ENCODE peak calls at places on chromosomes 6 and 20, in nine cellular contexts. U is hippocampal formation, Y is anterior cingulate cortex, D is progenitor cell of endocrine pancreas, M is K562, P is keratinocyte, K is KG1, T is NAMALWA, L is fibroblast of gingiva. S is an unnamed sample.

GRCh38 chr6:148747493-148748160 is 797 bp downstream of the UST start:
- DNase-seq in D (peak; percentile 32), L (peak; percentile 21), P (no peak), M (no peak), Y (no peak), T (no peak), K (no peak), U (no peak), S (no peak)

GRCh38 chr20:1291191-1291741 is 25.2 kb downstream of the SNPH start:
- DNase-seq in U (peak; percentile 42), M (no peak), T (no peak), D (no peak), Y (no peak), P (no peak), K (no peak), L (peak; percentile 56), S (no peak)

GRCh38 chr6:26394289-26394688 is 7.8 kb upstream of the BTN3A1 start:
- DNase-seq in L (peak; percentile 39), P (peak; percentile 44), K (no peak), Y (no peak), T (no peak), D (no peak), U (no peak), M (peak; percentile 47), S (no peak)

GRCh38 chr6:20092071-20092566 is 120.2 kb downstream of the MBOAT1 start:
- DNase-seq in P (no peak), U (peak; percentile 60), L (peak; percentile 47), Y (no peak), K (peak; percentile 4), T (peak; percentile 65), D (no peak), M (peak; percentile 69), S (no peak)

GRCh38 chr6:99333068-99333467 is 16.4 kb downstream of the FAXC start:
- DNase-seq in D (no peak), M (no peak), T (no peak), U (no peak), K (no peak), P (no peak), Y (no peak), L (no peak), S (no peak)

GRCh38 chr6:130018830-130019795 is 732 bp downstream of the L3MBTL3 start:
- DNase-seq in P (no peak), D (peak; percentile 18), M (peak; percentile 47), T (peak; percentile 53), L (peak; percentile 38), Y (peak; percentile 50), K (no peak), U (no peak), S (no peak)

GRCh38 chr6:77403424-77403823 is 59.9 kb downstream of the HTR1B start:
- DNase-seq in T (no peak), D (no peak), K (no peak), L (peak; percentile 6), Y (no peak), M (no peak), U (no peak), P (no peak), S (no peak)

GRCh38 chr6:7311920-7312615 is 931 bp downstream of the SSR1 start:
- DNase-seq in P (no peak), M (no peak), L (no peak), D (no peak), T (peak; percentile 63), Y (no peak), K (no peak), U (peak; percentile 2), S (no peak)

GRCh38 chr6:149094156-149094555 is 223.4 kb upstream of the TAB2 start:
- DNase-seq in K (no peak), P (no peak), M (no peak), U (no peak), D (no peak), L (no peak), Y (no peak), T (no peak), S (no peak)

GRCh38 chr20:7741866-7742265 is 198.4 kb downstream of the HAO1 start:
- DNase-seq in D (no peak), T (no peak), U (no peak), L (no peak), P (no peak), K (no peak), Y (no peak), M (no peak), S (no peak)

GRCh38 chr20:768426-768978 is at the start of gene SLC52A3:
- DNase-seq in P (no peak), M (peak; percentile 62), D (peak; percentile 19), L (no peak), Y (no peak), K (no peak), U (no peak), T (peak; percentile 34), S (no peak)

GRCh38 chr6:170505306-170505705 is 47.8 kb downstream of the PSMB1 start:
- DNase-seq in U (no peak), K (no peak), P (no peak), D (no peak), T (no peak), M (no peak), L (no peak), Y (no peak), S (no peak)

GRCh38 chr6:37637562-37638413 is 59.9 kb downstream of the MDGA1 start:
- DNase-seq in T (no peak), D (no peak), K (no peak), P (no peak), M (peak; percentile 60), Y (no peak), L (no peak), U (no peak), S (no peak)

GRCh38 chr20:41135187-41135887 is 2.0 kb upstream of the PLCG1 start:
- DNase-seq in K (peak; percentile 50), D (peak; percentile 29), U (no peak), M (peak; percentile 80), L (no peak), P (no peak), Y (no peak), T (peak; percentile 78), S (no peak)

GRCh38 chr6:36350681-36351091 is 14.0 kb upstream of the BNIP5 start:
- DNase-seq in U (no peak), Y (no peak), P (no peak), L (no peak), M (peak; percentile 88), K (no peak), T (no peak), D (no peak), S (no peak)

GRCh38 chr6:24775520-24776058 is 852 bp downstream of the GMNN start:
- DNase-seq in D (no peak), T (peak; percentile 58), L (peak; percentile 54), Y (no peak), P (no peak), U (no peak), M (peak; percentile 43), K (no peak), S (no peak)

GRCh38 chr6:165060636-165061190 is 248.7 kb downstream of the C6orf118 start:
- DNase-seq in D (no peak), U (no peak), M (no peak), K (no peak), T (no peak), P (no peak), Y (no peak), L (no peak), S (no peak)

GRCh38 chr6:88725111-88725711 is 238.2 kb downstream of the RNGTT start:
- DNase-seq in T (peak; percentile 10), M (peak; percentile 19), L (no peak), U (no peak), D (peak; percentile 12), Y (no peak), P (no peak), K (no peak), S (no peak)

GRCh38 chr6:157096105-157096504 is 227.2 kb downstream of the TMEM242 start:
- DNase-seq in D (no peak), P (no peak), M (no peak), U (no peak), Y (no peak), K (no peak), L (no peak), T (no peak), S (no peak)

GRCh38 chr6:126530777-126531176 is 190.9 kb downstream of the CENPW start:
- DNase-seq in T (no peak), D (no peak), Y (no peak), M (no peak), P (no peak), U (no peak), K (no peak), L (no peak), S (no peak)

GRCh38 chr6:98769546-98769945 is 64.8 kb upstream of the POU3F2 start:
- DNase-seq in L (no peak), P (peak; percentile 0), Y (no peak), M (peak; percentile 57), U (no peak), K (no peak), T (peak; percentile 27), D (no peak), S (no peak)

GRCh38 chr20:17823382-17824144 is 123.8 kb downstream of the BANF2 start:
- DNase-seq in Y (no peak), T (no peak), D (no peak), P (no peak), U (no peak), M (no peak), L (no peak), K (no peak), S (no peak)

GRCh38 chr6:13526718-13527668 is 39.6 kb upstream of the GFOD1 start:
- DNase-seq in Y (no peak), T (peak; percentile 97), D (no peak), U (no peak), L (peak; percentile 13), K (peak; percentile 37), P (peak; percentile 28), M (no peak), S (no peak)

GRCh38 chr20:20373046-20373706 is 5.3 kb downstream of the INSM1 start:
- DNase-seq in Y (no peak), M (no peak), D (no peak), K (no peak), P (peak; percentile 26), L (peak; percentile 52), T (no peak), U (no peak), S (no peak)

GRCh38 chr20:59004763-59005522 is 2.1 kb downstream of the CTSZ start:
- DNase-seq in K (no peak), L (no peak), P (no peak), D (no peak), T (peak; percentile 93), Y (peak; percentile 36), U (no peak), M (no peak), S (no peak)

GRCh38 chr6:148382856-148383255 is 40.2 kb downstream of the SASH1 start:
- DNase-seq in M (no peak), Y (no peak), T (no peak), L (no peak), D (no peak), K (no peak), U (no peak), P (no peak), S (no peak)

GRCh38 chr20:2379511-2380229 is 1.0 kb upstream of the TGM6 start:
- DNase-seq in Y (no peak), U (no peak), P (no peak), L (no peak), K (peak; percentile 33), D (no peak), T (peak; percentile 28), M (no peak), S (no peak)

GRCh38 chr6:1832844-1833787 is 223.4 kb downstream of the FOXC1 start:
- DNase-seq in M (no peak), T (no peak), P (no peak), K (no peak), Y (no peak), D (no peak), U (no peak), L (peak; percentile 13), S (no peak)

GRCh38 chr6:83867527-83868161 is 8.2 kb downstream of the CYB5R4 start:
- DNase-seq in U (no peak), T (peak; percentile 62), P (peak; percentile 73), L (peak; percentile 85), M (peak; percentile 78), K (no peak), D (no peak), Y (no peak), S (no peak)

GRCh38 chr6:14549319-14549770 is 431.8 kb downstream of the CD83 start:
- DNase-seq in L (no peak), Y (peak; percentile 55), P (no peak), K (no peak), U (peak; percentile 15), T (peak; percentile 44), D (no peak), M (no peak), S (no peak)

GRCh38 chr6:87699576-87699975 is 2.5 kb downstream of the AKIRIN2 start:
- DNase-seq in K (no peak), Y (no peak), U (no peak), P (no peak), L (no peak), D (no peak), M (no peak), T (peak; percentile 31), S (no peak)